ENCODE peak calls at places on chromosomes 12 and 14, in nine cellular contexts. One of them, this sample, is unnamed.
A peak's percentile ranks its signal among the peaks of the same experiment; 100 is the strongest.

GRCh38 chr14:64645220-64645891 is 58.9 kb upstream of the PLEKHG3 start:
- DNase-seq in AG09309: peak; percentile 99
- DNase-seq in cardiac fibroblast: peak; percentile 95
- DNase-seq in posterior vena cava: peak; percentile 75
- DNase-seq in D341Med: no peak
- DNase-seq in HT1080: no peak
- DNase-seq in CD8-positive, alpha-beta T cell: no peak
- DNase-seq in fibroblast of gingiva: peak; percentile 67
- DNase-seq in neural crest cell: no peak
- DNase-seq in this sample: peak; percentile 87

GRCh38 chr14:37457334-37457733 is 137.7 kb downstream of the FOXA1 start:
- DNase-seq in AG09309: no peak
- DNase-seq in cardiac fibroblast: no peak
- DNase-seq in posterior vena cava: no peak
- DNase-seq in D341Med: no peak
- DNase-seq in HT1080: no peak
- DNase-seq in CD8-positive, alpha-beta T cell: no peak
- DNase-seq in fibroblast of gingiva: no peak
- DNase-seq in neural crest cell: no peak
- DNase-seq in this sample: no peak

GRCh38 chr12:7439579-7440505 is 4.1 kb downstream of the CD163L1 start:
- DNase-seq in AG09309: no peak
- DNase-seq in cardiac fibroblast: peak; percentile 37
- DNase-seq in posterior vena cava: peak; percentile 80
- DNase-seq in D341Med: peak; percentile 46
- DNase-seq in HT1080: no peak
- DNase-seq in CD8-positive, alpha-beta T cell: peak; percentile 64
- DNase-seq in fibroblast of gingiva: peak; percentile 50
- DNase-seq in neural crest cell: peak; percentile 63
- DNase-seq in this sample: peak; percentile 56

GRCh38 chr12:55972045-55972843 is 1.6 kb upstream of the RAB5B start:
- DNase-seq in AG09309: no peak
- DNase-seq in cardiac fibroblast: peak; percentile 75
- DNase-seq in posterior vena cava: no peak
- DNase-seq in D341Med: no peak
- DNase-seq in HT1080: peak; percentile 83
- DNase-seq in CD8-positive, alpha-beta T cell: no peak
- DNase-seq in fibroblast of gingiva: peak; percentile 32
- DNase-seq in neural crest cell: no peak
- DNase-seq in this sample: peak; percentile 58

GRCh38 chr12:93699271-93700141 is 22.3 kb downstream of the CRADD start:
- DNase-seq in AG09309: peak; percentile 64
- DNase-seq in cardiac fibroblast: peak; percentile 42
- DNase-seq in posterior vena cava: no peak
- DNase-seq in D341Med: no peak
- DNase-seq in HT1080: peak; percentile 80
- DNase-seq in CD8-positive, alpha-beta T cell: no peak
- DNase-seq in fibroblast of gingiva: peak; percentile 60
- DNase-seq in neural crest cell: no peak
- DNase-seq in this sample: peak; percentile 65

GRCh38 chr12:31370645-31371620 is 45.0 kb upstream of the SINHCAF start:
- DNase-seq in AG09309: no peak
- DNase-seq in cardiac fibroblast: peak; percentile 48
- DNase-seq in posterior vena cava: no peak
- DNase-seq in D341Med: no peak
- DNase-seq in HT1080: no peak
- DNase-seq in CD8-positive, alpha-beta T cell: no peak
- DNase-seq in fibroblast of gingiva: no peak
- DNase-seq in neural crest cell: peak; percentile 47
- DNase-seq in this sample: no peak

GRCh38 chr14:77086951-77087350 is 11.1 kb upstream of the CIPC start:
- DNase-seq in AG09309: no peak
- DNase-seq in cardiac fibroblast: peak; percentile 19
- DNase-seq in posterior vena cava: no peak
- DNase-seq in D341Med: no peak
- DNase-seq in HT1080: no peak
- DNase-seq in CD8-positive, alpha-beta T cell: no peak
- DNase-seq in fibroblast of gingiva: no peak
- DNase-seq in neural crest cell: no peak
- DNase-seq in this sample: no peak

GRCh38 chr14:102777711-102778615 is 714 bp downstream of the TRAF3 start:
- DNase-seq in AG09309: no peak
- DNase-seq in cardiac fibroblast: peak; percentile 47
- DNase-seq in posterior vena cava: peak; percentile 83
- DNase-seq in D341Med: peak; percentile 74
- DNase-seq in HT1080: no peak
- DNase-seq in CD8-positive, alpha-beta T cell: no peak
- DNase-seq in fibroblast of gingiva: peak; percentile 44
- DNase-seq in neural crest cell: no peak
- DNase-seq in this sample: peak; percentile 51

GRCh38 chr12:88132387-88132786 is 9.5 kb downstream of the CEP290 start:
- DNase-seq in AG09309: no peak
- DNase-seq in cardiac fibroblast: peak; percentile 9
- DNase-seq in posterior vena cava: no peak
- DNase-seq in D341Med: no peak
- DNase-seq in HT1080: no peak
- DNase-seq in CD8-positive, alpha-beta T cell: no peak
- DNase-seq in fibroblast of gingiva: no peak
- DNase-seq in neural crest cell: no peak
- DNase-seq in this sample: no peak

GRCh38 chr14:68547305-68548193 is 245.3 kb downstream of the ZFP36L1 start:
- DNase-seq in AG09309: peak; percentile 82
- DNase-seq in cardiac fibroblast: peak; percentile 91
- DNase-seq in posterior vena cava: peak; percentile 86
- DNase-seq in D341Med: no peak
- DNase-seq in HT1080: peak; percentile 89
- DNase-seq in CD8-positive, alpha-beta T cell: no peak
- DNase-seq in fibroblast of gingiva: peak; percentile 96
- DNase-seq in neural crest cell: no peak
- DNase-seq in this sample: peak; percentile 90

GRCh38 chr12:15540025-15540424 is 217.7 kb downstream of the PTPRO start:
- DNase-seq in AG09309: no peak
- DNase-seq in cardiac fibroblast: no peak
- DNase-seq in posterior vena cava: no peak
- DNase-seq in D341Med: no peak
- DNase-seq in HT1080: no peak
- DNase-seq in CD8-positive, alpha-beta T cell: no peak
- DNase-seq in fibroblast of gingiva: no peak
- DNase-seq in neural crest cell: no peak
- DNase-seq in this sample: no peak

GRCh38 chr14:68274722-68275121 is 455.1 kb downstream of the RAD51B start:
- DNase-seq in AG09309: no peak
- DNase-seq in cardiac fibroblast: no peak
- DNase-seq in posterior vena cava: no peak
- DNase-seq in D341Med: no peak
- DNase-seq in HT1080: no peak
- DNase-seq in CD8-positive, alpha-beta T cell: no peak
- DNase-seq in fibroblast of gingiva: no peak
- DNase-seq in neural crest cell: no peak
- DNase-seq in this sample: no peak

GRCh38 chr12:32106517-32107366 is at the start of gene BICD1:
- DNase-seq in AG09309: peak; percentile 44
- DNase-seq in cardiac fibroblast: peak; percentile 90
- DNase-seq in posterior vena cava: peak; percentile 97
- DNase-seq in D341Med: peak; percentile 92
- DNase-seq in HT1080: peak; percentile 81
- DNase-seq in CD8-positive, alpha-beta T cell: peak; percentile 81
- DNase-seq in fibroblast of gingiva: peak; percentile 89
- DNase-seq in neural crest cell: peak; percentile 82
- DNase-seq in this sample: peak; percentile 91

GRCh38 chr14:76861574-76862255 is 35.5 kb downstream of the LRRC74A start:
- DNase-seq in AG09309: no peak
- DNase-seq in cardiac fibroblast: no peak
- DNase-seq in posterior vena cava: no peak
- DNase-seq in D341Med: no peak
- DNase-seq in HT1080: no peak
- DNase-seq in CD8-positive, alpha-beta T cell: no peak
- DNase-seq in fibroblast of gingiva: no peak
- DNase-seq in neural crest cell: no peak
- DNase-seq in this sample: no peak

GRCh38 chr12:29428630-29429029 is 47.7 kb upstream of the ERGIC2 start:
- DNase-seq in AG09309: peak; percentile 52
- DNase-seq in cardiac fibroblast: peak; percentile 85
- DNase-seq in posterior vena cava: no peak
- DNase-seq in D341Med: no peak
- DNase-seq in HT1080: peak; percentile 55
- DNase-seq in CD8-positive, alpha-beta T cell: no peak
- DNase-seq in fibroblast of gingiva: peak; percentile 88
- DNase-seq in neural crest cell: no peak
- DNase-seq in this sample: peak; percentile 95

This sample was measured in fibroblast of lung.